ENCODE peak calls at places on chromosome 5, in six cellular contexts. N is endodermal cell; M is upper lobe of left lung; P is CD8-positive, alpha-beta T cell; C is Peyer's patch; V is spleen. O is an unnamed sample.
A peak's percentile ranks its signal among the peaks of the same experiment; 100 is the strongest.

GRCh38 chr5:37735649-37736347 is 104.0 kb downstream of the GDNF start:
- DNase-seq in M (no peak), C (no peak), P (no peak), V (no peak), N (no peak), O (no peak)

GRCh38 chr5:107682533-107682932 is 11.8 kb upstream of the EFNA5 start:
- DNase-seq in V (no peak), P (no peak), N (no peak), C (no peak), M (no peak), O (no peak)

GRCh38 chr5:90473321-90474234 is 993 bp downstream of the MBLAC2 start:
- DNase-seq in V (peak; percentile 92), M (peak; percentile 47), P (peak; percentile 14), N (peak; percentile 83), C (peak; percentile 34), O (peak; percentile 55)

GRCh38 chr5:84260939-84261338 is 123.7 kb downstream of the EDIL3 start:
- DNase-seq in M (no peak), V (no peak), P (no peak), N (no peak), C (no peak), O (no peak)

GRCh38 chr5:167950126-167950721 is 341.2 kb upstream of the WWC1 start:
- DNase-seq in V (no peak), M (no peak), P (no peak), C (no peak), N (no peak), O (no peak)

GRCh38 chr5:36215910-36216309 is 25.8 kb downstream of the NADK2 start:
- DNase-seq in C (no peak), V (no peak), M (no peak), N (no peak), P (no peak), O (no peak)

GRCh38 chr5:136246122-136246521 is 53.2 kb upstream of the SMIM32 start:
- DNase-seq in C (no peak), V (no peak), N (no peak), P (no peak), M (no peak), O (peak; percentile 26)

GRCh38 chr5:72280655-72281069 is 39.4 kb downstream of the MRPS27 start:
- DNase-seq in M (no peak), V (no peak), P (no peak), C (no peak), N (peak; percentile 60), O (peak; percentile 6)

GRCh38 chr5:154388842-154389241 is 57.0 kb upstream of the SAP30L start:
- DNase-seq in C (no peak), V (no peak), N (no peak), P (no peak), M (no peak), O (no peak)

GRCh38 chr5:131769961-131770360 is 26.9 kb downstream of the FNIP1 start:
- DNase-seq in N (no peak), M (no peak), C (no peak), P (no peak), V (no peak), O (no peak)

GRCh38 chr5:168207450-168208029 is 83.9 kb upstream of the WWC1 start:
- DNase-seq in V (no peak), P (no peak), N (peak; percentile 50), M (no peak), C (no peak), O (no peak)

GRCh38 chr5:170874017-170874416 is 12.2 kb downstream of the RANBP17 start:
- DNase-seq in N (no peak), M (no peak), C (no peak), P (no peak), V (no peak), O (no peak)

GRCh38 chr5:35679351-35679750 is 61.7 kb downstream of the SPEF2 start:
- DNase-seq in N (no peak), C (no peak), P (no peak), V (no peak), M (no peak), O (no peak)

GRCh38 chr5:170632266-170632984 is 128.6 kb downstream of the KCNIP1 start:
- DNase-seq in M (no peak), C (no peak), N (peak; percentile 87), P (no peak), V (peak; percentile 66), O (peak; percentile 19)

GRCh38 chr5:1268666-1269065 is 26.2 kb downstream of the TERT start:
- DNase-seq in M (no peak), V (no peak), N (no peak), P (peak; percentile 54), C (no peak), O (no peak)

GRCh38 chr5:40906351-40906751 is 2.9 kb upstream of the C7 start:
- DNase-seq in C (no peak), P (no peak), V (no peak), M (no peak), N (no peak), O (no peak)

GRCh38 chr5:485113-485942 is 38.9 kb downstream of the SLC9A3 start:
- DNase-seq in P (no peak), M (no peak), C (no peak), N (no peak), V (no peak), O (no peak)

GRCh38 chr5:31638286-31638685 is 645 bp upstream of the PDZD2 start:
- DNase-seq in M (no peak), V (no peak), P (no peak), N (no peak), C (no peak), O (peak; percentile 54)

GRCh38 chr5:54927097-54927746 is 58.2 kb downstream of the ESM1 start:
- DNase-seq in N (no peak), P (no peak), C (no peak), V (no peak), M (no peak), O (no peak)

GRCh38 chr5:68012429-68012828 is 203.1 kb upstream of the PIK3R1 start:
- DNase-seq in M (no peak), P (no peak), V (no peak), N (no peak), C (no peak), O (no peak)

DNA sequence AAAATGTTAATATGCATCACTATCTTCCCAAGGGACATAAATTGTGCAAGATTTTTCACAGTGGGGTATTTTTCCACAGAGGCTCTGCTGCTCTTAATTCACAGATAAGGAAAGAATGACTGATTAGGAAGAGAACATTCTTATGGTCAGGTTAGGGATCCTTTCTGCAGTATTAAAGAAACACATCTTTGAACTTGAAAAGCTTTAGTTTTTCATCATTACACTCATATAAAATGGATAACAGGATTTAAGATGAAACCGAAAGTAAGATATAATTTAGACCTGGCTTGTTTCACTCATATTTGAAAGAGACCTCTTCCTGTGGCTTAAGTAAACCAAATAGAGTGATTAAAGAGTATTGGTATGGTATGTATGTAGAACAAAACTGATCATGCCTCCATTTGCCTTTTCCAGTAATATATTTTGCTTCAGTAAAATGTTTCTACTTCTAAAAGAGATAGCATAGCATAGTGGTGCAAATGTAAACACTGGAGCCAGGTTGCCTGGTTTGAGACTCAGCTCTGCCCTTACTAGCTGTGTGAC is 160.0 kb downstream of the PRR16 start:
- DNase-seq in N (no peak), M (no peak), C (no peak), P (no peak), V (no peak), O (no peak)
- H3K27ac ChIP-seq in N (no peak overlapping the region), M (no peak overlapping the region), C (no peak overlapping the region), P (no peak overlapping the region), V (no peak overlapping the region), O (no peak overlapping the region)

GRCh38 chr5:150510460-150511263 is 2.7 kb downstream of the NDST1 start:
- DNase-seq in C (no peak), P (no peak), V (no peak), M (peak; percentile 83), N (no peak), O (peak; percentile 78)

GRCh38 chr5:150509992-150510391 is 2.1 kb downstream of the NDST1 start:
- DNase-seq in M (no peak), C (no peak), N (no peak), P (no peak), V (no peak), O (no peak)

GRCh38 chr5:150513375-150514309 is 5.7 kb downstream of the NDST1 start:
- DNase-seq in V (no peak), C (no peak), P (no peak), N (no peak), M (no peak), O (no peak)

GRCh38 chr5:150511641-150512367 is 3.9 kb downstream of the NDST1 start:
- DNase-seq in V (no peak), N (peak; percentile 84), P (no peak), C (no peak), M (peak; percentile 71), O (no peak)

DNA sequence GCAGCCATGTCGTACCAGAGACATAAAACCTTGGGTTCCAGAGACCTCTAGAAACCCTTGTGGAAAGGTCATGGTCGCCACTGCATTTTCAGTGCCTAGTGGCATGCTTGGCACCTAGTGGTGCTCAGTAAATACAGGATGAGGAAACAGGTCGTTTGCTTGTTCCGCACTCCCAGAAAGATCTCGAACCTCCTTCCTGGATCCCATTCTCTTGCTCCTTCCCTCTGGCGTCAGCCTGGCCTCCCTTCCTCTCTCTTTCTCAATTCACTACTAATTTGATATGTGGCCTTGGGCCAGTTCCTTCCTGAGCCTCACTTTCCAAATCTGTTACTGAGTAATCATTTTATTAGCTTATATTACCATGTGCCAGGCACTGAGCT is 4.4 kb downstream of the NDST1 start:
- DNase-seq in M (peak; percentile 63), C (no peak), V (no peak), P (no peak), N (no peak), O (no peak)
- H3K27ac ChIP-seq in M (peak overlapping the region; percentile 50), C (peak overlapping the region; percentile 10), V (peak overlapping the region; percentile 54), P (no peak overlapping the region), N (no peak overlapping the region), O (peak overlapping the region; percentile 65)

DNA sequence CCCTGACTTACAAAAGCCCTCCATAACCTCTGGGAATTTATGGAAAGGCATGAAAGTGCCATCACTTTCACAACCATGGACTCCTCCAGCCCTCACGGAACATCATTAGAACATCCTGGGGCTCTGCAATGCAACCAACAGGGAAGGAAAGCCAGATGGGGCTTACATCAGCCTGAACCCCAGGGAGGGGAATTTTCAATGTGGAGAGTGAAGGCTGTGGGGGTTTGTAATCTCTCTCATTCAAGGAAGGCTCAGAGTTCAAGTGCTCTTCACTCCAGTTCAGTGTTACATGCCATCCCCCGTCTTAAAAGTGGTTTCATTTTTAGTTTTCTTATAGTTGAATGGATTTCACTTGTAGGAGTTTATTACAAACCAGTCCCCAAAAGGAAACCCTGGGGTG is 5.7 kb downstream of the SPRY4 start:
- DNase-seq in P (no peak), V (no peak), M (no peak), C (no peak), N (no peak), O (no peak)
- H3K27ac ChIP-seq in P (no peak overlapping the region), V (peak overlapping the region; percentile 41), M (no peak overlapping the region), C (no peak overlapping the region), N (no peak overlapping the region), O (no peak overlapping the region)

GRCh38 chr5:150604010-150604409 is 36.5 kb upstream of the SYNPO start:
- DNase-seq in N (no peak), P (no peak), V (peak; percentile 53), M (no peak), C (no peak), O (no peak)

GRCh38 chr5:150601774-150602345 is 38.6 kb upstream of the SYNPO start:
- DNase-seq in V (peak; percentile 56), N (no peak), M (no peak), C (no peak), P (no peak), O (no peak)

GRCh38 chr5:150600951-150601773 is 39.3 kb upstream of the SYNPO start:
- DNase-seq in M (no peak), C (no peak), N (no peak), V (peak; percentile 69), P (no peak), O (no peak)

GRCh38 chr5:150603491-150603890 is 37.0 kb upstream of the SYNPO start:
- DNase-seq in M (no peak), C (no peak), V (peak; percentile 33), N (no peak), P (no peak), O (no peak)

GRCh38 chr5:150603052-150603451 is 37.4 kb upstream of the SYNPO start:
- DNase-seq in P (no peak), N (no peak), M (no peak), C (no peak), V (peak; percentile 88), O (no peak)
- H3K27ac ChIP-seq in P (no peak overlapping the region), N (no peak overlapping the region), M (no peak overlapping the region), C (peak overlapping the region; percentile 10), V (peak overlapping the region; percentile 51), O (no peak overlapping the region)

O was measured in thyroid gland.